ENCODE peak calls at places on chromosomes 7 and 10, in seven cellular contexts. One of them, this sample, is unnamed.

GRCh38 chr10:83880252-83880791 is 259.0 kb upstream of the GHITM start:
- DNase-seq in skeletal muscle cell: no peak
- DNase-seq in cardiac fibroblast: no peak
- DNase-seq in bronchial epithelial cell: no peak
- DNase-seq in ELR: no peak
- DNase-seq in nephron progenitor cell: no peak
- DNase-seq in NCI-H1436: no peak
- DNase-seq in this sample: no peak

GRCh38 chr10:53358536-53358935 is 586.0 kb upstream of the MBL2 start:
- DNase-seq in NCI-H1436: no peak
- DNase-seq in cardiac fibroblast: no peak
- DNase-seq in bronchial epithelial cell: no peak
- DNase-seq in ELR: no peak
- DNase-seq in nephron progenitor cell: no peak
- DNase-seq in skeletal muscle cell: no peak
- DNase-seq in this sample: no peak

GRCh38 chr7:95491634-95492314 is 6.0 kb downstream of the ASB4 start:
- DNase-seq in nephron progenitor cell: peak
- DNase-seq in bronchial epithelial cell: peak
- DNase-seq in ELR: peak
- DNase-seq in cardiac fibroblast: no peak
- DNase-seq in NCI-H1436: peak
- DNase-seq in skeletal muscle cell: no peak
- DNase-seq in this sample: no peak

GRCh38 chr7:106779877-106780276 is 85.2 kb upstream of the PIK3CG start:
- DNase-seq in bronchial epithelial cell: peak
- DNase-seq in NCI-H1436: no peak
- DNase-seq in ELR: no peak
- DNase-seq in nephron progenitor cell: peak
- DNase-seq in skeletal muscle cell: no peak
- DNase-seq in cardiac fibroblast: no peak
- DNase-seq in this sample: no peak

GRCh38 chr7:100163871-100164270 is 4.5 kb downstream of the GAL3ST4 start:
- DNase-seq in ELR: no peak
- DNase-seq in NCI-H1436: no peak
- DNase-seq in nephron progenitor cell: no peak
- DNase-seq in cardiac fibroblast: no peak
- DNase-seq in bronchial epithelial cell: no peak
- DNase-seq in skeletal muscle cell: no peak
- DNase-seq in this sample: no peak

GRCh38 chr7:30330134-30331111 is 46.0 kb downstream of the ZNRF2 start:
- DNase-seq in skeletal muscle cell: no peak
- DNase-seq in bronchial epithelial cell: peak
- DNase-seq in NCI-H1436: peak
- DNase-seq in cardiac fibroblast: no peak
- DNase-seq in nephron progenitor cell: no peak
- DNase-seq in ELR: no peak
- DNase-seq in this sample: no peak

GRCh38 chr10:17805921-17806577 is 3.1 kb upstream of the MRC1 start:
- DNase-seq in ELR: no peak
- DNase-seq in bronchial epithelial cell: no peak
- DNase-seq in skeletal muscle cell: no peak
- DNase-seq in NCI-H1436: no peak
- DNase-seq in cardiac fibroblast: no peak
- DNase-seq in nephron progenitor cell: no peak
- DNase-seq in this sample: no peak

GRCh38 chr10:127826161-127826740 is 66.5 kb downstream of the CLRN3 start:
- DNase-seq in ELR: no peak
- DNase-seq in bronchial epithelial cell: no peak
- DNase-seq in NCI-H1436: no peak
- DNase-seq in skeletal muscle cell: no peak
- DNase-seq in nephron progenitor cell: no peak
- DNase-seq in cardiac fibroblast: no peak
- DNase-seq in this sample: no peak

GRCh38 chr10:50582766-50583762 is 40.7 kb downstream of the SGMS1 start:
- DNase-seq in ELR: peak
- DNase-seq in cardiac fibroblast: peak
- DNase-seq in skeletal muscle cell: no peak
- DNase-seq in bronchial epithelial cell: peak
- DNase-seq in nephron progenitor cell: no peak
- DNase-seq in NCI-H1436: no peak
- DNase-seq in this sample: no peak

GRCh38 chr10:59706851-59707797 is 2.5 kb downstream of the SLC16A9 start:
- DNase-seq in skeletal muscle cell: no peak
- DNase-seq in NCI-H1436: no peak
- DNase-seq in nephron progenitor cell: no peak
- DNase-seq in bronchial epithelial cell: no peak
- DNase-seq in cardiac fibroblast: no peak
- DNase-seq in ELR: no peak
- DNase-seq in this sample: no peak

GRCh38 chr7:9231683-9232082 is 798.3 kb downstream of the NXPH1 start:
- DNase-seq in cardiac fibroblast: no peak
- DNase-seq in ELR: no peak
- DNase-seq in NCI-H1436: peak
- DNase-seq in skeletal muscle cell: no peak
- DNase-seq in nephron progenitor cell: no peak
- DNase-seq in bronchial epithelial cell: no peak
- DNase-seq in this sample: no peak

GRCh38 chr7:130486114-130486962 is 5.5 kb upstream of the MEST start:
- DNase-seq in nephron progenitor cell: peak
- DNase-seq in skeletal muscle cell: no peak
- DNase-seq in ELR: no peak
- DNase-seq in bronchial epithelial cell: peak
- DNase-seq in NCI-H1436: no peak
- DNase-seq in cardiac fibroblast: peak
- DNase-seq in this sample: no peak

GRCh38 chr7:148385009-148385682 is 205.4 kb upstream of the C7orf33 start:
- DNase-seq in skeletal muscle cell: no peak
- DNase-seq in nephron progenitor cell: no peak
- DNase-seq in cardiac fibroblast: no peak
- DNase-seq in ELR: no peak
- DNase-seq in NCI-H1436: no peak
- DNase-seq in bronchial epithelial cell: peak
- DNase-seq in this sample: no peak

GRCh38 chr10:117334075-117334474 is 41.2 kb downstream of the PDZD8 start:
- DNase-seq in NCI-H1436: no peak
- DNase-seq in cardiac fibroblast: peak
- DNase-seq in nephron progenitor cell: no peak
- DNase-seq in ELR: no peak
- DNase-seq in skeletal muscle cell: no peak
- DNase-seq in bronchial epithelial cell: no peak
- DNase-seq in this sample: no peak

GRCh38 chr7:135704074-135704473 is 23.9 kb downstream of the SLC13A4 start:
- DNase-seq in NCI-H1436: no peak
- DNase-seq in skeletal muscle cell: no peak
- DNase-seq in bronchial epithelial cell: no peak
- DNase-seq in cardiac fibroblast: no peak
- DNase-seq in nephron progenitor cell: no peak
- DNase-seq in ELR: no peak
- DNase-seq in this sample: no peak

GRCh38 chr7:156732091-156732621 is 91.6 kb downstream of the RNF32 start:
- DNase-seq in nephron progenitor cell: no peak
- DNase-seq in NCI-H1436: no peak
- DNase-seq in skeletal muscle cell: no peak
- DNase-seq in bronchial epithelial cell: no peak
- DNase-seq in ELR: no peak
- DNase-seq in cardiac fibroblast: peak
- DNase-seq in this sample: no peak

GRCh38 chr10:4672199-4672598 is 153.8 kb upstream of the AKR1E2 start:
- DNase-seq in bronchial epithelial cell: peak
- DNase-seq in NCI-H1436: no peak
- DNase-seq in nephron progenitor cell: no peak
- DNase-seq in skeletal muscle cell: no peak
- DNase-seq in cardiac fibroblast: no peak
- DNase-seq in ELR: no peak
- DNase-seq in this sample: no peak

GRCh38 chr10:67088035-67088434 is 162.2 kb downstream of the LRRTM3 start:
- DNase-seq in cardiac fibroblast: no peak
- DNase-seq in ELR: no peak
- DNase-seq in bronchial epithelial cell: no peak
- DNase-seq in skeletal muscle cell: no peak
- DNase-seq in NCI-H1436: no peak
- DNase-seq in nephron progenitor cell: no peak
- DNase-seq in this sample: peak

GRCh38 chr7:127976056-127976455 is 55.2 kb downstream of the LRRC4 start:
- DNase-seq in ELR: no peak
- DNase-seq in bronchial epithelial cell: peak
- DNase-seq in NCI-H1436: no peak
- DNase-seq in skeletal muscle cell: no peak
- DNase-seq in nephron progenitor cell: no peak
- DNase-seq in cardiac fibroblast: no peak
- DNase-seq in this sample: no peak

GRCh38 chr10:53765311-53765710 is 992.7 kb upstream of the MBL2 start:
- DNase-seq in cardiac fibroblast: no peak
- DNase-seq in skeletal muscle cell: no peak
- DNase-seq in nephron progenitor cell: no peak
- DNase-seq in NCI-H1436: no peak
- DNase-seq in ELR: peak
- DNase-seq in bronchial epithelial cell: peak
- DNase-seq in this sample: peak

GRCh38 chr10:80664071-80664680 is 126.5 kb downstream of the SH2D4B start:
- DNase-seq in ELR: peak
- DNase-seq in NCI-H1436: peak
- DNase-seq in bronchial epithelial cell: peak
- DNase-seq in nephron progenitor cell: peak
- DNase-seq in skeletal muscle cell: no peak
- DNase-seq in cardiac fibroblast: peak
- DNase-seq in this sample: peak

GRCh38 chr7:51374936-51375335 is 58.3 kb upstream of the COBL start:
- DNase-seq in NCI-H1436: no peak
- DNase-seq in skeletal muscle cell: no peak
- DNase-seq in ELR: no peak
- DNase-seq in nephron progenitor cell: no peak
- DNase-seq in bronchial epithelial cell: no peak
- DNase-seq in cardiac fibroblast: no peak
- DNase-seq in this sample: no peak

GRCh38 chr10:13074562-13075451 is 25.2 kb upstream of the OPTN start:
- DNase-seq in NCI-H1436: peak
- DNase-seq in bronchial epithelial cell: peak
- DNase-seq in skeletal muscle cell: peak
- DNase-seq in cardiac fibroblast: peak
- DNase-seq in nephron progenitor cell: peak
- DNase-seq in ELR: peak
- DNase-seq in this sample: peak

This sample was measured in astrocyte of the cerebellum.